ENCODE peak calls at places on chromosomes 5 and 9, in five cellular contexts. Z is CD8-positive, alpha-beta T cell; F is fibroblast of mammary gland; C is heart left ventricle; J is A549. O is an unnamed sample.

GRCh38 chr5:99037668-99038067 is 108.9 kb upstream of the CHD1 start:
- DNase-seq in Z (peak), F (no peak), C (no peak), J (no peak), O (no peak)

GRCh38 chr5:169251685-169252084 is 49.3 kb downstream of the SLIT3 start:
- DNase-seq in Z (no peak), F (no peak), C (no peak), J (no peak), O (no peak)

GRCh38 chr5:178365501-178366440 is 133.2 kb upstream of the PHYKPL start:
- DNase-seq in Z (no peak), F (no peak), C (no peak), J (no peak), O (peak)

GRCh38 chr9:102855646-102856045 is 139.5 kb upstream of the CYLC2 start:
- DNase-seq in Z (no peak), F (no peak), C (no peak), J (no peak), O (no peak)

GRCh38 chr5:96968074-96968473 is 32.2 kb downstream of the LNPEP start:
- DNase-seq in Z (no peak), F (peak), C (no peak), J (no peak), O (no peak)

GRCh38 chr5:76378355-76378754 is 24.7 kb upstream of the IQGAP2 start:
- DNase-seq in Z (no peak), F (no peak), C (no peak), J (no peak), O (no peak)

GRCh38 chr9:111350556-111350955 is 20.5 kb upstream of the OR2K2 start:
- DNase-seq in Z (no peak), F (peak), C (no peak), J (no peak), O (no peak)

GRCh38 chr9:128838338-128838737 is 8.7 kb upstream of the SPOUT1 start:
- DNase-seq in Z (no peak), F (no peak), C (no peak), J (no peak), O (no peak)

GRCh38 chr5:9126490-9126889 is 419.4 kb downstream of the SEMA5A start:
- DNase-seq in Z (no peak), F (no peak), C (no peak), J (no peak), O (no peak)

GRCh38 chr9:98176391-98177259 is 15.8 kb downstream of the CORO2A start:
- DNase-seq in Z (no peak), F (no peak), C (no peak), J (no peak), O (no peak)

GRCh38 chr9:98172604-98173003 is 19.8 kb downstream of the CORO2A start:
- DNase-seq in Z (no peak), F (no peak), C (no peak), J (peak), O (no peak)

GRCh38 chr9:98175762-98176161 is 16.7 kb downstream of the CORO2A start:
- DNase-seq in Z (no peak), F (no peak), C (no peak), J (no peak), O (no peak)

GRCh38 chr9:98173181-98173580 is 19.3 kb downstream of the CORO2A start:
- DNase-seq in Z (no peak), F (no peak), C (no peak), J (no peak), O (no peak)

DNA sequence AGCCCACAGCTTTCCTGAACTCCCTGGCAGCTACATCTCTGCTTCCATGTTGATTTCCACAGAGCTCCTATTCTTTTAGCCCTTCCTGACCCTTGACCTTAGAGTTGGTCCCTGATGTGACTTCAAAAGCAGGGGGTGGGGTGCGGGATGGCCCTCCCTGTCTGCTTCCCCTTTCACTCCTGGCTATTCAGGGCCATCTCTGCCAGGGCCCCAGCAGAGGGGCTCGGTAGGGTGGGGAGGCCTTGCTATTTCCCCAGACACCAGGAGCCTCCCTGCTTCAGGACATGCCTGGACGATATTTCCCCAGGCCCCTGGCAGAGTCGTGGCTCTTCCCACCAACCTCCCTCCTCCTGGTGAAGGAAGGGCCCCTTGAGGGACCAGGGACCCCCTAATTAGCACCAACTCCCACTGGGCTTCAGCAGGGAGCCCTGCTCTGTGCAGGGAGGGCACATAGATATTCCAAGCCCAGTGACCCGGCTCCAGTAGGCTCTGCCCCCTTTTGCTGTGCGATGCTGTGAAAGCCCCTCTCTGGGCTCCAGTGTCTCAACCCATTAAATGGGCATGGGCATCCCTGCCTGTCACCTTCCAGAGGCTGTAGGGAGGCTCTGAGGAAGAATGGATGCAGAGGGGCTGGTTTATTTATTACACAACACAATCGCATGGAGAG is 17.3 kb downstream of the CORO2A start:
- DNase-seq in Z (no peak), F (no peak), C (no peak), J (no peak), O (no peak)
- TF ChIP-seq CTCF in Z (no peak), F (no peak), C (no peak), J (no peak), O (no peak)

DNA sequence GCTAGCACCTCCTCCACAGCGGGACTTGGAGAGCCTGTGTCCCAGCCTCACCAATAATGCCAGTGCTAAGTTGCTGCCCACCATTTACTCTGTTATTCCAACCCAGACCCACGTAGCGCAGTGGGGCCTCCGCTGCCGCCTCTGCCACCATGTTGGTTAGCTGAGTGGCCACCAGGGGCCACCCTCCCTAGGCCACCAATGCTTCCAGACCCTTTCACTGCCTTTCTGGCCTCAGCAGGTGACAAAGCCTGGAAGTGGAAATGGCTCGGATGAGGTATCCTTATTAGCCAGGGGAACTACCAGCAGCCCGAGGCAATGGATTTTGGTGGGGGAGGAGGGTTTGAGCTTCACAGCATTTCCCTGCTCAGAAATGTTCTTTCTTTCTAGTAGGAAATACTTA is 110.1 kb downstream of the OSTF1 start:
- DNase-seq in Z (no peak), F (no peak), C (no peak), J (no peak), O (no peak)
- TF ChIP-seq CTCF in Z (no peak), F (no peak), C (no peak), J (no peak), O (peak)

GRCh38 chr9:4073371-4073770 is 226.5 kb downstream of the GLIS3 start:
- DNase-seq in Z (no peak), F (no peak), C (no peak), J (peak), O (no peak)
- TF ChIP-seq CTCF in Z (no peak), F (peak), C (no peak), J (no peak), O (no peak)

DNA sequence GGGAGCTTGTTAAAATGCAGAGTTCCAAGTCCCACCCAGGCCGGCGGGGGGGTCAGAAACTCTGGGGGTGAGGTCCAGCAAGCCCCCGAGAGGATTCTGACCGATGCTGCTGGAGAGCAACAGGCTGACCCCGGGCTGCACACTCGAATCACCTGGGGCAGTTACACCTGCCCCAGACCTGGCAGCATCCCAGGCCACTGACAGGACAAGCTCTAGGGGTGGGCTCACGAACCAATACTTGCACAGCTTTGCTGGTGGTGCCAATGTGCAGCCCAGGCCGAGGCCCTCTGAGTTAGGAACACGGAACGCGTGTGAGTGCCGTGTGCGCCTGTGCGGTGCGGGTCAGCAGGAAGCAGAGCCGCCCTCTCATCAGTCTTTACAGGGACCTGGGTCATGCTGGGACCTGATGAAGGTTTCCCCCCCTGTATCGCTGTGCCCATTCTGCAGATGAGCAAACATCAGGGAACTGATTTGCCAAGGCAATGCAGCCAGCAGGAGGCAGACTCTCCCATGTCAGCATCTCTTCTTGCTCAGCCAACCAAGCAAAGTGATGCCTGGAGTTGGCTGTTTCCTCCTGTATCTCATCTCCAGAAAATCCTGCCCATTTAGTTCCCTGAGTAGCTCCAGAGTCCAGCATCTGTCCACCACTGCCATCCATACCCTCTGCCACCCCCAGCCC is 16.3 kb downstream of the FAM163B start:
- DNase-seq in Z (no peak), F (peak), C (peak), J (no peak), O (no peak)
- TF ChIP-seq CTCF in Z (no peak), F (peak), C (no peak), J (peak), O (no peak)

GRCh38 chr5:33479321-33479720 is 38.6 kb downstream of the TARS1 start:
- DNase-seq in Z (no peak), F (no peak), C (no peak), J (no peak), O (no peak)

GRCh38 chr5:33487256-33487655 is 46.5 kb downstream of the TARS1 start:
- DNase-seq in Z (no peak), F (no peak), C (no peak), J (no peak), O (no peak)

GRCh38 chr5:33477816-33478215 is 37.1 kb downstream of the TARS1 start:
- DNase-seq in Z (no peak), F (no peak), C (no peak), J (no peak), O (no peak)

GRCh38 chr5:33480876-33481275 is 40.1 kb downstream of the TARS1 start:
- DNase-seq in Z (no peak), F (no peak), C (no peak), J (no peak), O (no peak)

DNA sequence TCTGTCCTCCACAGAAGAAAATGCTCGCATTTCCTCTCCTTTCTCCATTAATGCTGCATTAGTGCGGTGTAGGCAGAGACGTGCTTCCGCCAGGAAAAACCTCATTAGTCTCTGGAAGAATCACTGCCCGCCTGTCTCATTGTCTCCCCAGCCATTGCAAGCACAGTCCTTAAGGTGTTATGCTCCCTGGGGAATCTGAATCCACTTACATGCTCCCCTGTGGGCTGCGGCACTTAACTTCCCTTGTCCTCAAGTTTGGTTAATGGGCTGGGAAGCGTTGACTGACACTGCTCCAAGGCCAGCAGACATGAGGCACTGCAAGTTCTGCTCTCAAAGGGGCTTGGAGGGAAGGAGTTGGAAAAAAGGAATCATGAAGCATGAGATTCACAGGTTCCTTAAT is 41.6 kb downstream of the TARS1 start:
- DNase-seq in Z (no peak), F (no peak), C (no peak), J (no peak), O (no peak)
- TF ChIP-seq CTCF in Z (no peak), F (no peak), C (no peak), J (no peak), O (no peak)

O was measured in CD14-positive monocyte.